ENCODE peak calls at places on chromosomes 7 and 10, in six cellular contexts. One of them, this sample, is unnamed.

GRCh38 chr10:85679061-85679460 is 687.5 kb downstream of the GRID1 start:
- DNase-seq in GM12891: no peak
- DNase-seq in H1: no peak
- DNase-seq in K562: no peak
- DNase-seq in GM12878: no peak
- DNase-seq in HepG2: no peak
- DNase-seq in this sample: no peak

GRCh38 chr7:117665393-117665792 is 185.6 kb downstream of the CFTR start:
- DNase-seq in GM12891: no peak
- DNase-seq in H1: no peak
- DNase-seq in K562: no peak
- DNase-seq in GM12878: no peak
- DNase-seq in HepG2: no peak
- DNase-seq in this sample: no peak

GRCh38 chr10:102781089-102781920 is 37.6 kb downstream of the WBP1L start:
- DNase-seq in GM12891: no peak
- DNase-seq in H1: no peak
- DNase-seq in K562: peak
- DNase-seq in GM12878: no peak
- DNase-seq in HepG2: no peak
- DNase-seq in this sample: no peak

GRCh38 chr10:77226871-77227557 is 410.6 kb downstream of the KCNMA1 start:
- DNase-seq in GM12891: no peak
- DNase-seq in H1: no peak
- DNase-seq in K562: no peak
- DNase-seq in GM12878: no peak
- DNase-seq in HepG2: no peak
- DNase-seq in this sample: no peak

GRCh38 chr7:27238979-27239779 is 3.4 kb upstream of the EVX1 start:
- DNase-seq in GM12891: no peak
- DNase-seq in H1: peak
- DNase-seq in K562: no peak
- DNase-seq in GM12878: no peak
- DNase-seq in HepG2: no peak
- DNase-seq in this sample: no peak

GRCh38 chr7:46247622-46248181 is 326.6 kb upstream of the IGFBP3 start:
- DNase-seq in GM12891: no peak
- DNase-seq in H1: no peak
- DNase-seq in K562: no peak
- DNase-seq in GM12878: no peak
- DNase-seq in HepG2: no peak
- DNase-seq in this sample: no peak

GRCh38 chr10:62811159-62811875 is 4.8 kb downstream of the EGR2 start:
- DNase-seq in GM12891: peak
- DNase-seq in H1: no peak
- DNase-seq in K562: no peak
- DNase-seq in GM12878: peak
- DNase-seq in HepG2: no peak
- DNase-seq in this sample: peak

GRCh38 chr7:93185303-93186027 is 37.3 kb upstream of the SAMD9L start:
- DNase-seq in GM12891: no peak
- DNase-seq in H1: no peak
- DNase-seq in K562: no peak
- DNase-seq in GM12878: no peak
- DNase-seq in HepG2: no peak
- DNase-seq in this sample: no peak

GRCh38 chr7:94700926-94701554 is 45.1 kb upstream of the SGCE start:
- DNase-seq in GM12891: no peak
- DNase-seq in H1: no peak
- DNase-seq in K562: no peak
- DNase-seq in GM12878: no peak
- DNase-seq in HepG2: peak
- DNase-seq in this sample: no peak
- TF ChIP-seq POLR2AphosphoS5 in GM12891: no peak
- TF ChIP-seq POLR2AphosphoS5 in H1: no peak
- TF ChIP-seq POLR2AphosphoS5 in K562: no peak
- TF ChIP-seq POLR2AphosphoS5 in GM12878: no peak
- TF ChIP-seq POLR2AphosphoS5 in HepG2: no peak
- TF ChIP-seq POLR2AphosphoS5 in this sample: no peak

GRCh38 chr7:99002827-99003212 is 124.5 kb downstream of the TRRAP start:
- DNase-seq in GM12891: no peak
- DNase-seq in H1: no peak
- DNase-seq in K562: no peak
- DNase-seq in GM12878: no peak
- DNase-seq in HepG2: no peak
- DNase-seq in this sample: no peak

GRCh38 chr7:99000196-99000903 is 122.0 kb downstream of the TRRAP start:
- DNase-seq in GM12891: no peak
- DNase-seq in H1: no peak
- DNase-seq in K562: no peak
- DNase-seq in GM12878: no peak
- DNase-seq in HepG2: no peak
- DNase-seq in this sample: no peak

GRCh38 chr7:99001482-99002145 is 123.3 kb downstream of the TRRAP start:
- DNase-seq in GM12891: no peak
- DNase-seq in H1: no peak
- DNase-seq in K562: no peak
- DNase-seq in GM12878: no peak
- DNase-seq in HepG2: no peak
- DNase-seq in this sample: no peak

GRCh38 chr7:99002146-99002826 is 124.0 kb downstream of the TRRAP start:
- DNase-seq in GM12891: no peak
- DNase-seq in H1: no peak
- DNase-seq in K562: no peak
- DNase-seq in GM12878: no peak
- DNase-seq in HepG2: no peak
- DNase-seq in this sample: no peak

GRCh38 chr7:99000904-99001442 is 122.6 kb downstream of the TRRAP start:
- DNase-seq in GM12891: no peak
- DNase-seq in H1: no peak
- DNase-seq in K562: no peak
- DNase-seq in GM12878: no peak
- DNase-seq in HepG2: no peak
- DNase-seq in this sample: no peak
- TF ChIP-seq TAF1 in GM12891: no peak
- TF ChIP-seq TAF1 in H1: no peak
- TF ChIP-seq TAF1 in K562: no peak
- TF ChIP-seq TAF1 in GM12878: no peak
- TF ChIP-seq TAF1 in HepG2: no peak
- TF ChIP-seq TAF1 in this sample: no peak

DNA sequence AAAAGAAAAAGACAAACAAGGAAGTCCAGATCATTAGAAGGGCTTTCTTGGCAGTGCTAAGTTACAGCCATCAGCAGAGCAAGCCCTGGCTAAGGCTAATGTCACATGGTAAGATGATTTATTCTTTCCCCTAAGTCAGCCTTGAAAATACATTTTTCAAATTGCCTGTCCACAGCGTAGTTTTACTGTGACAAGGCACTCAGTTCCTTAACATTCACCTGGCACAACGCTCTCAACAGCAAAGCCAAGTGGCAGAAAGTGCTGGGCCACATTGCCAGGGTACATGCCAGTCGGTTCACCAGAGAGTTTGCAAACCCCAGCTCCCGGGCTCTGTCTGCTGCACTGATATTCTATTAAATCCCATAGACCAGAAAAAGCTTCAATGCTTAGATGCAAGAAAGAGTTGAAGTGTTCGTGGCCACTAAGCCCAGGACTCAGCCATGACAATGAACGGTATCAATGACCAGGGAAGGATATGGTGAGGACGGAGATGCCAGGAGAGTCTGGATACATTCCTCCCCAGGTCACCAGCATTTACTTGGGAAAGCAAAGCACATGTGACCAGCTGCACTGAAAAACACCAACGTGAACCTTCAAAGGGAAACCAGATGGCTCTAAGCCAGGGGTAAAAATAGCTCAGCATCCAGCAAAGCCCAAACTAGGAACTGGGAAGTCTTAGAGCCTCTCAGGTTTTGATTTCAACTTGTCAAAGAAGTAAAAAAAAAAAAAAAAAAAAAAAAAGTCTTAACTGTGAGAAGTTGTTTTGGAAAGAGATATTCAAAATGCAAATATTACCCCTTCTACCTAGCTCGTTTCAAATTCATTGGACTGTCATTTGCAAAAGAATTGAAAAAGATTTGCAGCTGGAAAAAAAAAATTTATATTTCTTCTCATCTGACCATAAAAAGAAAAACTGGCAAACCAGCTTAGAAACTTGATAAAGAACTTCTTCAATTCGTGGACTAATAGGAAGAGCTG is 23.9 kb upstream of the MPP7 start:
- DNase-seq in GM12891: no peak
- DNase-seq in H1: no peak
- DNase-seq in K562: no peak
- DNase-seq in GM12878: no peak
- DNase-seq in HepG2: peak
- DNase-seq in this sample: no peak
- TF ChIP-seq POLR2A in GM12891: no peak
- TF ChIP-seq POLR2A in H1: no peak
- TF ChIP-seq POLR2A in K562: no peak
- TF ChIP-seq POLR2A in GM12878: no peak
- TF ChIP-seq POLR2A in HepG2: no peak
- TF ChIP-seq POLR2A in this sample: no peak

GRCh38 chr7:96311967-96312366 is 9.9 kb downstream of the SLC25A13 start:
- DNase-seq in GM12891: no peak
- DNase-seq in H1: no peak
- DNase-seq in K562: no peak
- DNase-seq in GM12878: no peak
- DNase-seq in HepG2: peak
- DNase-seq in this sample: no peak
- TF ChIP-seq POLR2AphosphoS5 in GM12891: no peak
- TF ChIP-seq POLR2AphosphoS5 in H1: no peak
- TF ChIP-seq POLR2AphosphoS5 in K562: no peak
- TF ChIP-seq POLR2AphosphoS5 in GM12878: no peak
- TF ChIP-seq POLR2AphosphoS5 in HepG2: no peak
- TF ChIP-seq POLR2AphosphoS5 in this sample: no peak

This sample was measured in GM12892.